ENCODE peak calls at places on chromosomes 3 and 15, in ten cellular contexts. One of them, this sample, is unnamed.

GRCh38 chr15:83066034-83066760 is 855 bp downstream of the BTBD1 start:
- DNase-seq in fibroblast of pulmonary artery: no peak
- DNase-seq in NCI-H2029 treated with DMSO at 0.1 percent for 48 hours: no peak
- DNase-seq in activated gamma-delta T cell treated with Interleukin-2 at 50 U/mL for 16 hours: no peak
- DNase-seq in activated naive CD4-positive, alpha-beta T cell: no peak
- DNase-seq in left ventricle myocardium inferior: peak; percentile 25
- DNase-seq in left kidney: peak; percentile 55
- DNase-seq in NCI-H1417 treated with DMSO at 0.1 percent for 48 hours: no peak
- DNase-seq in stimulated activated CD8-positive, alpha-beta memory T cell treated with anti-CD3 and anti-CD28 coated beads, Interleukin-7, amount 100 ng/mL, for 4 hours: no peak
- DNase-seq in NCI-H510A treated with DMSO at 0.1 percent for 48 hours: no peak
- DNase-seq in this sample: no peak

GRCh38 chr3:55013145-55013544 is 85.3 kb upstream of the LRTM1 start:
- DNase-seq in fibroblast of pulmonary artery: peak; percentile 49
- DNase-seq in activated naive CD4-positive, alpha-beta T cell: no peak
- DNase-seq in left kidney: peak; percentile 33
- DNase-seq in stimulated activated CD8-positive, alpha-beta memory T cell treated with anti-CD3 and anti-CD28 coated beads, Interleukin-7, amount 100 ng/mL, for 4 hours: no peak
- DNase-seq in NCI-H510A treated with DMSO at 0.1 percent for 48 hours: no peak
- DNase-seq in activated gamma-delta T cell treated with Interleukin-2 at 50 U/mL for 16 hours: no peak
- DNase-seq in left ventricle myocardium inferior: no peak
- DNase-seq in NCI-H1417 treated with DMSO at 0.1 percent for 48 hours: no peak
- DNase-seq in NCI-H2029 treated with DMSO at 0.1 percent for 48 hours: no peak
- DNase-seq in this sample: no peak

GRCh38 chr3:10945683-10946287 is 46.8 kb upstream of the SLC6A1 start:
- DNase-seq in activated naive CD4-positive, alpha-beta T cell: peak; percentile 15
- DNase-seq in stimulated activated CD8-positive, alpha-beta memory T cell treated with anti-CD3 and anti-CD28 coated beads, Interleukin-7, amount 100 ng/mL, for 4 hours: peak; percentile 11
- DNase-seq in NCI-H2029 treated with DMSO at 0.1 percent for 48 hours: no peak
- DNase-seq in NCI-H1417 treated with DMSO at 0.1 percent for 48 hours: no peak
- DNase-seq in left ventricle myocardium inferior: peak; percentile 49
- DNase-seq in fibroblast of pulmonary artery: peak; percentile 57
- DNase-seq in NCI-H510A treated with DMSO at 0.1 percent for 48 hours: peak; percentile 0
- DNase-seq in activated gamma-delta T cell treated with Interleukin-2 at 50 U/mL for 16 hours: peak; percentile 31
- DNase-seq in left kidney: peak; percentile 79
- DNase-seq in this sample: peak; percentile 39

GRCh38 chr3:45417949-45418847 is 29.8 kb downstream of the LARS2 start:
- DNase-seq in activated gamma-delta T cell treated with Interleukin-2 at 50 U/mL for 16 hours: no peak
- DNase-seq in fibroblast of pulmonary artery: no peak
- DNase-seq in NCI-H2029 treated with DMSO at 0.1 percent for 48 hours: peak; percentile 98
- DNase-seq in NCI-H510A treated with DMSO at 0.1 percent for 48 hours: peak; percentile 76
- DNase-seq in activated naive CD4-positive, alpha-beta T cell: no peak
- DNase-seq in left ventricle myocardium inferior: no peak
- DNase-seq in left kidney: no peak
- DNase-seq in NCI-H1417 treated with DMSO at 0.1 percent for 48 hours: peak; percentile 11
- DNase-seq in stimulated activated CD8-positive, alpha-beta memory T cell treated with anti-CD3 and anti-CD28 coated beads, Interleukin-7, amount 100 ng/mL, for 4 hours: no peak
- DNase-seq in this sample: no peak

GRCh38 chr3:125267460-125267859 is 54.9 kb upstream of the SLC12A8 start:
- DNase-seq in stimulated activated CD8-positive, alpha-beta memory T cell treated with anti-CD3 and anti-CD28 coated beads, Interleukin-7, amount 100 ng/mL, for 4 hours: no peak
- DNase-seq in activated naive CD4-positive, alpha-beta T cell: no peak
- DNase-seq in NCI-H2029 treated with DMSO at 0.1 percent for 48 hours: no peak
- DNase-seq in NCI-H510A treated with DMSO at 0.1 percent for 48 hours: no peak
- DNase-seq in fibroblast of pulmonary artery: no peak
- DNase-seq in activated gamma-delta T cell treated with Interleukin-2 at 50 U/mL for 16 hours: no peak
- DNase-seq in left kidney: no peak
- DNase-seq in NCI-H1417 treated with DMSO at 0.1 percent for 48 hours: no peak
- DNase-seq in left ventricle myocardium inferior: no peak
- DNase-seq in this sample: no peak

GRCh38 chr3:37996785-37997301 is 6.3 kb downstream of the VILL start:
- DNase-seq in NCI-H2029 treated with DMSO at 0.1 percent for 48 hours: peak; percentile 77
- DNase-seq in fibroblast of pulmonary artery: peak; percentile 86
- DNase-seq in activated gamma-delta T cell treated with Interleukin-2 at 50 U/mL for 16 hours: peak; percentile 77
- DNase-seq in left ventricle myocardium inferior: peak; percentile 58
- DNase-seq in NCI-H1417 treated with DMSO at 0.1 percent for 48 hours: no peak
- DNase-seq in NCI-H510A treated with DMSO at 0.1 percent for 48 hours: peak; percentile 55
- DNase-seq in activated naive CD4-positive, alpha-beta T cell: peak; percentile 74
- DNase-seq in stimulated activated CD8-positive, alpha-beta memory T cell treated with anti-CD3 and anti-CD28 coated beads, Interleukin-7, amount 100 ng/mL, for 4 hours: peak; percentile 62
- DNase-seq in left kidney: peak; percentile 90
- DNase-seq in this sample: peak; percentile 64

GRCh38 chr15:73873889-73874511 is 636 bp downstream of the TBC1D21 start:
- DNase-seq in NCI-H510A treated with DMSO at 0.1 percent for 48 hours: no peak
- DNase-seq in left kidney: peak; percentile 66
- DNase-seq in activated gamma-delta T cell treated with Interleukin-2 at 50 U/mL for 16 hours: peak; percentile 21
- DNase-seq in fibroblast of pulmonary artery: peak; percentile 77
- DNase-seq in stimulated activated CD8-positive, alpha-beta memory T cell treated with anti-CD3 and anti-CD28 coated beads, Interleukin-7, amount 100 ng/mL, for 4 hours: no peak
- DNase-seq in NCI-H2029 treated with DMSO at 0.1 percent for 48 hours: no peak
- DNase-seq in activated naive CD4-positive, alpha-beta T cell: no peak
- DNase-seq in left ventricle myocardium inferior: no peak
- DNase-seq in NCI-H1417 treated with DMSO at 0.1 percent for 48 hours: no peak
- DNase-seq in this sample: no peak

GRCh38 chr3:10941972-10942371 is 50.6 kb upstream of the SLC6A1 start:
- DNase-seq in fibroblast of pulmonary artery: no peak
- DNase-seq in activated naive CD4-positive, alpha-beta T cell: no peak
- DNase-seq in NCI-H1417 treated with DMSO at 0.1 percent for 48 hours: no peak
- DNase-seq in left ventricle myocardium inferior: no peak
- DNase-seq in left kidney: no peak
- DNase-seq in NCI-H510A treated with DMSO at 0.1 percent for 48 hours: no peak
- DNase-seq in stimulated activated CD8-positive, alpha-beta memory T cell treated with anti-CD3 and anti-CD28 coated beads, Interleukin-7, amount 100 ng/mL, for 4 hours: no peak
- DNase-seq in NCI-H2029 treated with DMSO at 0.1 percent for 48 hours: no peak
- DNase-seq in activated gamma-delta T cell treated with Interleukin-2 at 50 U/mL for 16 hours: no peak
- DNase-seq in this sample: no peak

GRCh38 chr3:186821429-186822367 is 15.4 kb upstream of the RFC4 start:
- DNase-seq in NCI-H2029 treated with DMSO at 0.1 percent for 48 hours: peak; percentile 30
- DNase-seq in left kidney: peak; percentile 80
- DNase-seq in activated naive CD4-positive, alpha-beta T cell: no peak
- DNase-seq in activated gamma-delta T cell treated with Interleukin-2 at 50 U/mL for 16 hours: no peak
- DNase-seq in NCI-H510A treated with DMSO at 0.1 percent for 48 hours: peak; percentile 56
- DNase-seq in left ventricle myocardium inferior: no peak
- DNase-seq in fibroblast of pulmonary artery: peak; percentile 81
- DNase-seq in NCI-H1417 treated with DMSO at 0.1 percent for 48 hours: peak; percentile 30
- DNase-seq in stimulated activated CD8-positive, alpha-beta memory T cell treated with anti-CD3 and anti-CD28 coated beads, Interleukin-7, amount 100 ng/mL, for 4 hours: no peak
- DNase-seq in this sample: no peak

GRCh38 chr3:196431193-196432136 is 762 bp downstream of the UBXN7 start:
- DNase-seq in stimulated activated CD8-positive, alpha-beta memory T cell treated with anti-CD3 and anti-CD28 coated beads, Interleukin-7, amount 100 ng/mL, for 4 hours: peak; percentile 12
- DNase-seq in NCI-H1417 treated with DMSO at 0.1 percent for 48 hours: no peak
- DNase-seq in NCI-H510A treated with DMSO at 0.1 percent for 48 hours: peak; percentile 69
- DNase-seq in fibroblast of pulmonary artery: peak; percentile 63
- DNase-seq in activated gamma-delta T cell treated with Interleukin-2 at 50 U/mL for 16 hours: no peak
- DNase-seq in activated naive CD4-positive, alpha-beta T cell: no peak
- DNase-seq in left kidney: peak; percentile 87
- DNase-seq in NCI-H2029 treated with DMSO at 0.1 percent for 48 hours: no peak
- DNase-seq in left ventricle myocardium inferior: no peak
- DNase-seq in this sample: peak; percentile 28

GRCh38 chr15:48017747-48018146 is 103.0 kb upstream of the SLC24A5 start:
- DNase-seq in activated naive CD4-positive, alpha-beta T cell: no peak
- DNase-seq in left ventricle myocardium inferior: no peak
- DNase-seq in left kidney: no peak
- DNase-seq in fibroblast of pulmonary artery: no peak
- DNase-seq in NCI-H510A treated with DMSO at 0.1 percent for 48 hours: no peak
- DNase-seq in activated gamma-delta T cell treated with Interleukin-2 at 50 U/mL for 16 hours: no peak
- DNase-seq in NCI-H1417 treated with DMSO at 0.1 percent for 48 hours: no peak
- DNase-seq in NCI-H2029 treated with DMSO at 0.1 percent for 48 hours: no peak
- DNase-seq in stimulated activated CD8-positive, alpha-beta memory T cell treated with anti-CD3 and anti-CD28 coated beads, Interleukin-7, amount 100 ng/mL, for 4 hours: no peak
- DNase-seq in this sample: no peak

GRCh38 chr3:55813268-55814097 is 326.4 kb upstream of the WNT5A start:
- DNase-seq in fibroblast of pulmonary artery: no peak
- DNase-seq in left kidney: no peak
- DNase-seq in NCI-H1417 treated with DMSO at 0.1 percent for 48 hours: no peak
- DNase-seq in activated naive CD4-positive, alpha-beta T cell: no peak
- DNase-seq in left ventricle myocardium inferior: no peak
- DNase-seq in NCI-H510A treated with DMSO at 0.1 percent for 48 hours: no peak
- DNase-seq in stimulated activated CD8-positive, alpha-beta memory T cell treated with anti-CD3 and anti-CD28 coated beads, Interleukin-7, amount 100 ng/mL, for 4 hours: no peak
- DNase-seq in activated gamma-delta T cell treated with Interleukin-2 at 50 U/mL for 16 hours: no peak
- DNase-seq in NCI-H2029 treated with DMSO at 0.1 percent for 48 hours: no peak
- DNase-seq in this sample: no peak

GRCh38 chr3:127547761-127548605 is 42.5 kb downstream of the TPRA1 start:
- DNase-seq in left kidney: peak; percentile 85
- DNase-seq in activated naive CD4-positive, alpha-beta T cell: peak; percentile 55
- DNase-seq in left ventricle myocardium inferior: peak; percentile 83
- DNase-seq in activated gamma-delta T cell treated with Interleukin-2 at 50 U/mL for 16 hours: peak; percentile 76
- DNase-seq in NCI-H2029 treated with DMSO at 0.1 percent for 48 hours: peak; percentile 20
- DNase-seq in fibroblast of pulmonary artery: peak; percentile 48
- DNase-seq in stimulated activated CD8-positive, alpha-beta memory T cell treated with anti-CD3 and anti-CD28 coated beads, Interleukin-7, amount 100 ng/mL, for 4 hours: peak; percentile 67
- DNase-seq in NCI-H510A treated with DMSO at 0.1 percent for 48 hours: peak; percentile 69
- DNase-seq in NCI-H1417 treated with DMSO at 0.1 percent for 48 hours: no peak
- DNase-seq in this sample: peak; percentile 67

GRCh38 chr3:61748288-61748687 is 186.9 kb downstream of the PTPRG start:
- DNase-seq in activated naive CD4-positive, alpha-beta T cell: no peak
- DNase-seq in activated gamma-delta T cell treated with Interleukin-2 at 50 U/mL for 16 hours: no peak
- DNase-seq in left kidney: no peak
- DNase-seq in NCI-H2029 treated with DMSO at 0.1 percent for 48 hours: no peak
- DNase-seq in NCI-H1417 treated with DMSO at 0.1 percent for 48 hours: no peak
- DNase-seq in left ventricle myocardium inferior: no peak
- DNase-seq in NCI-H510A treated with DMSO at 0.1 percent for 48 hours: no peak
- DNase-seq in stimulated activated CD8-positive, alpha-beta memory T cell treated with anti-CD3 and anti-CD28 coated beads, Interleukin-7, amount 100 ng/mL, for 4 hours: no peak
- DNase-seq in fibroblast of pulmonary artery: no peak
- DNase-seq in this sample: no peak

GRCh38 chr3:122365073-122365472 is 18.0 kb downstream of the MIX23 start:
- DNase-seq in activated naive CD4-positive, alpha-beta T cell: no peak
- DNase-seq in left kidney: no peak
- DNase-seq in left ventricle myocardium inferior: no peak
- DNase-seq in fibroblast of pulmonary artery: no peak
- DNase-seq in NCI-H510A treated with DMSO at 0.1 percent for 48 hours: no peak
- DNase-seq in stimulated activated CD8-positive, alpha-beta memory T cell treated with anti-CD3 and anti-CD28 coated beads, Interleukin-7, amount 100 ng/mL, for 4 hours: no peak
- DNase-seq in NCI-H1417 treated with DMSO at 0.1 percent for 48 hours: no peak
- DNase-seq in activated gamma-delta T cell treated with Interleukin-2 at 50 U/mL for 16 hours: no peak
- DNase-seq in NCI-H2029 treated with DMSO at 0.1 percent for 48 hours: no peak
- DNase-seq in this sample: no peak

GRCh38 chr3:46467562-46467961 is 2.9 kb upstream of the LTF start:
- DNase-seq in NCI-H510A treated with DMSO at 0.1 percent for 48 hours: no peak
- DNase-seq in left ventricle myocardium inferior: no peak
- DNase-seq in NCI-H2029 treated with DMSO at 0.1 percent for 48 hours: no peak
- DNase-seq in fibroblast of pulmonary artery: no peak
- DNase-seq in stimulated activated CD8-positive, alpha-beta memory T cell treated with anti-CD3 and anti-CD28 coated beads, Interleukin-7, amount 100 ng/mL, for 4 hours: no peak
- DNase-seq in left kidney: no peak
- DNase-seq in activated gamma-delta T cell treated with Interleukin-2 at 50 U/mL for 16 hours: no peak
- DNase-seq in NCI-H1417 treated with DMSO at 0.1 percent for 48 hours: no peak
- DNase-seq in activated naive CD4-positive, alpha-beta T cell: no peak
- DNase-seq in this sample: no peak

GRCh38 chr15:78650022-78650421 is 9.0 kb upstream of the CHRNB4 start:
- DNase-seq in activated naive CD4-positive, alpha-beta T cell: no peak
- DNase-seq in activated gamma-delta T cell treated with Interleukin-2 at 50 U/mL for 16 hours: no peak
- DNase-seq in NCI-H510A treated with DMSO at 0.1 percent for 48 hours: no peak
- DNase-seq in left kidney: no peak
- DNase-seq in left ventricle myocardium inferior: no peak
- DNase-seq in NCI-H1417 treated with DMSO at 0.1 percent for 48 hours: no peak
- DNase-seq in NCI-H2029 treated with DMSO at 0.1 percent for 48 hours: no peak
- DNase-seq in stimulated activated CD8-positive, alpha-beta memory T cell treated with anti-CD3 and anti-CD28 coated beads, Interleukin-7, amount 100 ng/mL, for 4 hours: no peak
- DNase-seq in fibroblast of pulmonary artery: no peak
- DNase-seq in this sample: no peak

GRCh38 chr3:45023675-45024074 is 2.4 kb upstream of the CLEC3B start:
- DNase-seq in NCI-H1417 treated with DMSO at 0.1 percent for 48 hours: no peak
- DNase-seq in activated naive CD4-positive, alpha-beta T cell: no peak
- DNase-seq in activated gamma-delta T cell treated with Interleukin-2 at 50 U/mL for 16 hours: no peak
- DNase-seq in fibroblast of pulmonary artery: no peak
- DNase-seq in left kidney: no peak
- DNase-seq in NCI-H2029 treated with DMSO at 0.1 percent for 48 hours: no peak
- DNase-seq in left ventricle myocardium inferior: no peak
- DNase-seq in NCI-H510A treated with DMSO at 0.1 percent for 48 hours: no peak
- DNase-seq in stimulated activated CD8-positive, alpha-beta memory T cell treated with anti-CD3 and anti-CD28 coated beads, Interleukin-7, amount 100 ng/mL, for 4 hours: no peak
- DNase-seq in this sample: no peak

GRCh38 chr15:70609919-70610318 is 153.4 kb downstream of the UACA start:
- DNase-seq in NCI-H510A treated with DMSO at 0.1 percent for 48 hours: no peak
- DNase-seq in NCI-H2029 treated with DMSO at 0.1 percent for 48 hours: no peak
- DNase-seq in fibroblast of pulmonary artery: no peak
- DNase-seq in activated naive CD4-positive, alpha-beta T cell: no peak
- DNase-seq in NCI-H1417 treated with DMSO at 0.1 percent for 48 hours: no peak
- DNase-seq in activated gamma-delta T cell treated with Interleukin-2 at 50 U/mL for 16 hours: no peak
- DNase-seq in left kidney: no peak
- DNase-seq in stimulated activated CD8-positive, alpha-beta memory T cell treated with anti-CD3 and anti-CD28 coated beads, Interleukin-7, amount 100 ng/mL, for 4 hours: no peak
- DNase-seq in left ventricle myocardium inferior: no peak
- DNase-seq in this sample: no peak

GRCh38 chr15:68442041-68442440 is 10.1 kb upstream of the ITGA11 start:
- DNase-seq in NCI-H510A treated with DMSO at 0.1 percent for 48 hours: no peak
- DNase-seq in stimulated activated CD8-positive, alpha-beta memory T cell treated with anti-CD3 and anti-CD28 coated beads, Interleukin-7, amount 100 ng/mL, for 4 hours: no peak
- DNase-seq in NCI-H1417 treated with DMSO at 0.1 percent for 48 hours: no peak
- DNase-seq in left kidney: peak; percentile 29
- DNase-seq in left ventricle myocardium inferior: no peak
- DNase-seq in activated gamma-delta T cell treated with Interleukin-2 at 50 U/mL for 16 hours: no peak
- DNase-seq in fibroblast of pulmonary artery: no peak
- DNase-seq in NCI-H2029 treated with DMSO at 0.1 percent for 48 hours: no peak
- DNase-seq in activated naive CD4-positive, alpha-beta T cell: no peak
- DNase-seq in this sample: no peak

GRCh38 chr3:127735767-127736693 is 63.3 kb downstream of the ABTB1 start:
- DNase-seq in activated naive CD4-positive, alpha-beta T cell: no peak
- DNase-seq in left ventricle myocardium inferior: no peak
- DNase-seq in activated gamma-delta T cell treated with Interleukin-2 at 50 U/mL for 16 hours: no peak
- DNase-seq in stimulated activated CD8-positive, alpha-beta memory T cell treated with anti-CD3 and anti-CD28 coated beads, Interleukin-7, amount 100 ng/mL, for 4 hours: no peak
- DNase-seq in NCI-H510A treated with DMSO at 0.1 percent for 48 hours: no peak
- DNase-seq in NCI-H2029 treated with DMSO at 0.1 percent for 48 hours: no peak
- DNase-seq in NCI-H1417 treated with DMSO at 0.1 percent for 48 hours: no peak
- DNase-seq in fibroblast of pulmonary artery: peak; percentile 72
- DNase-seq in left kidney: peak; percentile 85
- DNase-seq in this sample: no peak

GRCh38 chr3:133506215-133506901 is 67.1 kb upstream of the CDV3 start:
- DNase-seq in left ventricle myocardium inferior: no peak
- DNase-seq in fibroblast of pulmonary artery: no peak
- DNase-seq in stimulated activated CD8-positive, alpha-beta memory T cell treated with anti-CD3 and anti-CD28 coated beads, Interleukin-7, amount 100 ng/mL, for 4 hours: no peak
- DNase-seq in left kidney: peak; percentile 24
- DNase-seq in NCI-H2029 treated with DMSO at 0.1 percent for 48 hours: no peak
- DNase-seq in NCI-H510A treated with DMSO at 0.1 percent for 48 hours: no peak
- DNase-seq in NCI-H1417 treated with DMSO at 0.1 percent for 48 hours: no peak
- DNase-seq in activated naive CD4-positive, alpha-beta T cell: no peak
- DNase-seq in activated gamma-delta T cell treated with Interleukin-2 at 50 U/mL for 16 hours: no peak
- DNase-seq in this sample: no peak

GRCh38 chr15:66105286-66105984 is 148.1 kb downstream of the MEGF11 start:
- DNase-seq in activated gamma-delta T cell treated with Interleukin-2 at 50 U/mL for 16 hours: no peak
- DNase-seq in left kidney: no peak
- DNase-seq in NCI-H1417 treated with DMSO at 0.1 percent for 48 hours: no peak
- DNase-seq in NCI-H2029 treated with DMSO at 0.1 percent for 48 hours: no peak
- DNase-seq in NCI-H510A treated with DMSO at 0.1 percent for 48 hours: no peak
- DNase-seq in activated naive CD4-positive, alpha-beta T cell: no peak
- DNase-seq in fibroblast of pulmonary artery: no peak
- DNase-seq in left ventricle myocardium inferior: no peak
- DNase-seq in stimulated activated CD8-positive, alpha-beta memory T cell treated with anti-CD3 and anti-CD28 coated beads, Interleukin-7, amount 100 ng/mL, for 4 hours: no peak
- DNase-seq in this sample: no peak

GRCh38 chr3:46561951-46562350 is 4.2 kb downstream of the LRRC2 start:
- DNase-seq in left kidney: no peak
- DNase-seq in fibroblast of pulmonary artery: no peak
- DNase-seq in NCI-H1417 treated with DMSO at 0.1 percent for 48 hours: no peak
- DNase-seq in activated gamma-delta T cell treated with Interleukin-2 at 50 U/mL for 16 hours: no peak
- DNase-seq in NCI-H2029 treated with DMSO at 0.1 percent for 48 hours: no peak
- DNase-seq in NCI-H510A treated with DMSO at 0.1 percent for 48 hours: no peak
- DNase-seq in left ventricle myocardium inferior: no peak
- DNase-seq in activated naive CD4-positive, alpha-beta T cell: no peak
- DNase-seq in stimulated activated CD8-positive, alpha-beta memory T cell treated with anti-CD3 and anti-CD28 coated beads, Interleukin-7, amount 100 ng/mL, for 4 hours: no peak
- DNase-seq in this sample: no peak

GRCh38 chr15:66953523-66954229 is 111.7 kb upstream of the SMAD3 start:
- DNase-seq in fibroblast of pulmonary artery: no peak
- DNase-seq in left kidney: peak; percentile 40
- DNase-seq in activated gamma-delta T cell treated with Interleukin-2 at 50 U/mL for 16 hours: no peak
- DNase-seq in stimulated activated CD8-positive, alpha-beta memory T cell treated with anti-CD3 and anti-CD28 coated beads, Interleukin-7, amount 100 ng/mL, for 4 hours: no peak
- DNase-seq in activated naive CD4-positive, alpha-beta T cell: no peak
- DNase-seq in NCI-H1417 treated with DMSO at 0.1 percent for 48 hours: no peak
- DNase-seq in NCI-H2029 treated with DMSO at 0.1 percent for 48 hours: no peak
- DNase-seq in left ventricle myocardium inferior: no peak
- DNase-seq in NCI-H510A treated with DMSO at 0.1 percent for 48 hours: no peak
- DNase-seq in this sample: no peak

GRCh38 chr3:127784283-127784682 is 38.0 kb downstream of the MGLL start:
- DNase-seq in stimulated activated CD8-positive, alpha-beta memory T cell treated with anti-CD3 and anti-CD28 coated beads, Interleukin-7, amount 100 ng/mL, for 4 hours: no peak
- DNase-seq in NCI-H2029 treated with DMSO at 0.1 percent for 48 hours: no peak
- DNase-seq in NCI-H510A treated with DMSO at 0.1 percent for 48 hours: no peak
- DNase-seq in fibroblast of pulmonary artery: no peak
- DNase-seq in activated gamma-delta T cell treated with Interleukin-2 at 50 U/mL for 16 hours: no peak
- DNase-seq in activated naive CD4-positive, alpha-beta T cell: no peak
- DNase-seq in NCI-H1417 treated with DMSO at 0.1 percent for 48 hours: no peak
- DNase-seq in left kidney: no peak
- DNase-seq in left ventricle myocardium inferior: no peak
- DNase-seq in this sample: no peak

GRCh38 chr3:192850501-192850981 is 67.1 kb downstream of the MB21D2 start:
- DNase-seq in activated gamma-delta T cell treated with Interleukin-2 at 50 U/mL for 16 hours: no peak
- DNase-seq in fibroblast of pulmonary artery: no peak
- DNase-seq in stimulated activated CD8-positive, alpha-beta memory T cell treated with anti-CD3 and anti-CD28 coated beads, Interleukin-7, amount 100 ng/mL, for 4 hours: peak; percentile 2
- DNase-seq in left kidney: peak; percentile 80
- DNase-seq in NCI-H1417 treated with DMSO at 0.1 percent for 48 hours: no peak
- DNase-seq in NCI-H510A treated with DMSO at 0.1 percent for 48 hours: no peak
- DNase-seq in activated naive CD4-positive, alpha-beta T cell: no peak
- DNase-seq in NCI-H2029 treated with DMSO at 0.1 percent for 48 hours: no peak
- DNase-seq in left ventricle myocardium inferior: no peak
- DNase-seq in this sample: no peak

GRCh38 chr3:98199020-98199419 is 32.5 kb downstream of the OR5H15 start:
- DNase-seq in activated gamma-delta T cell treated with Interleukin-2 at 50 U/mL for 16 hours: no peak
- DNase-seq in NCI-H1417 treated with DMSO at 0.1 percent for 48 hours: no peak
- DNase-seq in activated naive CD4-positive, alpha-beta T cell: no peak
- DNase-seq in NCI-H2029 treated with DMSO at 0.1 percent for 48 hours: no peak
- DNase-seq in left kidney: no peak
- DNase-seq in NCI-H510A treated with DMSO at 0.1 percent for 48 hours: no peak
- DNase-seq in left ventricle myocardium inferior: no peak
- DNase-seq in stimulated activated CD8-positive, alpha-beta memory T cell treated with anti-CD3 and anti-CD28 coated beads, Interleukin-7, amount 100 ng/mL, for 4 hours: no peak
- DNase-seq in fibroblast of pulmonary artery: no peak
- DNase-seq in this sample: no peak

This sample was measured in cerebellum.